ENCODE peak calls at places on chromosomes 2 and 18, in eight cellular contexts. G, B, H, W, N, D, S and U are unnamed samples.

GRCh38 chr2:241811952-241812729 is 3.1 kb downstream of the NEU4 start:
- DNase-seq in D (no peak), B (no peak), H (no peak), N (no peak), W (no peak), G (no peak), S (no peak), U (no peak)

GRCh38 chr2:160241251-160242137 is 41.4 kb upstream of the ITGB6 start:
- DNase-seq in W (no peak), H (no peak), D (peak; percentile 47), S (peak; percentile 56), G (no peak), N (no peak), B (no peak), U (no peak)

GRCh38 chr2:241734467-241735208 is at the start of gene D2HGDH:
- DNase-seq in B (peak; percentile 88), W (peak; percentile 95), N (peak; percentile 96), G (peak; percentile 91), H (peak; percentile 90), D (peak; percentile 97), S (peak; percentile 47), U (peak; percentile 36)

GRCh38 chr2:74671479-74671878 is 17.4 kb downstream of the SEMA4F start:
- DNase-seq in B (no peak), D (no peak), N (no peak), W (no peak), S (no peak), H (no peak), G (no peak), U (no peak)

GRCh38 chr2:220053919-220054318 is 426.5 kb downstream of the SLC4A3 start:
- DNase-seq in W (no peak), B (no peak), D (no peak), S (peak; percentile 24), N (no peak), H (no peak), G (no peak), U (no peak)

GRCh38 chr2:27647289-27647688 is 16.1 kb downstream of the SUPT7L start:
- DNase-seq in W (no peak), D (no peak), B (no peak), G (no peak), N (no peak), H (no peak), S (no peak), U (no peak)

GRCh38 chr2:223048519-223048918 is 3.5 kb upstream of the KCNE4 start:
- DNase-seq in D (no peak), H (no peak), S (no peak), N (no peak), B (no peak), G (no peak), W (no peak), U (no peak)

GRCh38 chr2:127784965-127785518 is 25.9 kb downstream of the WDR33 start:
- DNase-seq in H (no peak), S (no peak), B (no peak), G (no peak), W (no peak), N (no peak), D (no peak), U (no peak)

GRCh38 chr2:68248806-68249205 is 3.5 kb downstream of the PPP3R1 start:
- DNase-seq in H (no peak), G (no peak), W (no peak), B (no peak), D (no peak), S (no peak), N (no peak), U (no peak)

GRCh38 chr2:192000196-192000990 is 153.5 kb upstream of the CAVIN2 start:
- DNase-seq in N (no peak), G (no peak), D (no peak), W (no peak), B (no peak), S (no peak), H (peak; percentile 59), U (no peak)

GRCh38 chr18:60649107-60649506 is 276.5 kb upstream of the MC4R start:
- DNase-seq in D (no peak), B (no peak), G (no peak), N (no peak), S (no peak), H (no peak), W (no peak), U (no peak)

GRCh38 chr2:206515580-206515979 is 72.2 kb downstream of the ADAM23 start:
- DNase-seq in G (no peak), B (no peak), N (no peak), H (no peak), S (no peak), W (no peak), D (no peak), U (no peak)

GRCh38 chr2:206518997-206519396 is 75.7 kb downstream of the ADAM23 start:
- DNase-seq in B (no peak), H (no peak), S (no peak), D (no peak), N (no peak), G (no peak), W (no peak), U (no peak)

GRCh38 chr2:206511283-206511682 is 68.0 kb downstream of the ADAM23 start:
- DNase-seq in B (no peak), D (no peak), H (no peak), G (no peak), N (no peak), S (no peak), W (no peak), U (no peak)

GRCh38 chr2:206512999-206513398 is 69.7 kb downstream of the ADAM23 start:
- DNase-seq in G (no peak), D (no peak), N (no peak), W (no peak), S (no peak), B (no peak), H (no peak), U (no peak)
- H3K27ac ChIP-seq in G (no peak overlapping the region), D (no peak overlapping the region), N (no peak overlapping the region), W (no peak overlapping the region), S (no peak overlapping the region), B (no peak overlapping the region), H (no peak overlapping the region), U (no peak overlapping the region)

DNA sequence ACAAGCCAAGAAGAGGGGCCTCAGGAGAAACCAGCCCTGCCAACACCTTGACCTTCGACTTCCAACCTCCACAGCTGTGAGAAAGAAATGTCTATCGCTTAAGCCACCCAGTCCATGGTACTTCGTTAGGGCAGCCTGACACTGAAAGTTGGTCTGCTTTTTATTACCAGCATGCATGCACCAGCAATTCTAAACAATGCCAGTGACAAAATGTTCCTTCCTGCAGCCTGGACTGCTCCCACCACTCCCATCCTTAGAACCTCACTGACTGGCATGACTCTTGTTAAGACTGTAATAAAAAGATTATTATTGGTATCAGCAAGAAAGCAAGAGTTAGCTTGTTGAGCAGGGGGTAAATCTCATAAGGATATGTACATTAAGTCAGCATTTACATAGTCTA is 33.6 kb downstream of the TMEM177 start:
- DNase-seq in S (no peak), B (no peak), H (no peak), G (no peak), W (no peak), D (no peak), N (no peak), U (no peak)
- H3K27me3 ChIP-seq in S (no peaks in the 10 kb centered on the region), B (no peaks in the 10 kb centered on the region), H (no peaks in the 10 kb centered on the region), G (no peaks in the 10 kb centered on the region), W (no peaks in the 10 kb centered on the region), D (no peaks in the 10 kb centered on the region), N (no peaks in the 10 kb centered on the region), U (peaks cover 23% of the 10 kb centered on the region)

DNA sequence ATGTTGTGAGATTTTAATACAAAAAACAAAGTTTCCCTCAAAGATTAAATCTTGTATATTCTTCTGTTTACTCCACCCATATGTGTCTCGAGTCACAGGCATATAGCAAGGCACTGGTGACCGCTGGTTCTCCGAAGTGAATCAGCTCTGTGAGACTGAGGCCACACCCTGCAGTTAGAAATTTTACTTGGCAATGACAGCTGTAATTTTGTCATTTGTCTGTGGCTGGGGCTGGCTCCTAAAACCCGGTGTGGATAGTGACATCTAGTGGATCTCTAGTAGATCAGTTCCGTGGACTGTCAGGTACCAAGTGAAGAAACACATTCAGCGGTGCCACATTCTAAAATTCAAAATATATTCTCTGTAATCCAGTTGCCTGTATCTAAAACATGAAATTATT is 278.0 kb downstream of the NEDD4L start:
- DNase-seq in G (peak; percentile 52), S (peak; percentile 74), N (no peak), D (peak; percentile 80), H (peak; percentile 46), W (no peak), B (peak; percentile 52), U (no peak)
- H3K27ac ChIP-seq in G (no peak overlapping the region), S (no peak overlapping the region), N (no peak overlapping the region), D (peak overlapping the region; percentile 32), H (no peak overlapping the region), W (no peak overlapping the region), B (no peak overlapping the region), U (no peak overlapping the region)

GRCh38 chr2:209974566-209974965 is 27.9 kb upstream of the RPE start:
- DNase-seq in B (no peak), D (no peak), G (no peak), S (no peak), W (no peak), H (no peak), N (no peak), U (no peak)
- H3K27me3 ChIP-seq in B (no peaks in the 10 kb centered on the region), D (no peaks in the 10 kb centered on the region), G (no peaks in the 10 kb centered on the region), S (no peaks in the 10 kb centered on the region), W (no peaks in the 10 kb centered on the region), H (no peaks in the 10 kb centered on the region), N (no peaks in the 10 kb centered on the region), U (no peaks in the 10 kb centered on the region)

GRCh38 chr2:65024149-65024829 is 31.9 kb upstream of the CEP68 start:
- DNase-seq in D (no peak), W (no peak), N (no peak), H (no peak), B (no peak), G (no peak), S (peak; percentile 12), U (peak; percentile 44)

GRCh38 chr2:65025453-65026128 is 30.6 kb upstream of the CEP68 start:
- DNase-seq in W (no peak), H (no peak), D (no peak), N (no peak), B (no peak), S (no peak), G (no peak), U (no peak)

GRCh38 chr2:65026154-65026553 is 30.1 kb upstream of the CEP68 start:
- DNase-seq in N (no peak), B (no peak), D (no peak), H (no peak), G (no peak), S (no peak), W (no peak), U (no peak)

GRCh38 chr2:65027611-65028244 is 28.5 kb upstream of the CEP68 start:
- DNase-seq in H (no peak), N (no peak), S (no peak), D (peak; percentile 16), W (no peak), B (no peak), G (no peak), U (no peak)

GRCh38 chr2:65026640-65027464 is 29.4 kb upstream of the CEP68 start:
- DNase-seq in D (no peak), S (no peak), W (no peak), N (no peak), B (no peak), H (no peak), G (no peak), U (no peak)
- H3K27ac ChIP-seq in D (no peak overlapping the region), S (no peak overlapping the region), W (no peak overlapping the region), N (no peak overlapping the region), B (no peak overlapping the region), H (no peak overlapping the region), G (no peak overlapping the region), U (no peak overlapping the region)

DNA sequence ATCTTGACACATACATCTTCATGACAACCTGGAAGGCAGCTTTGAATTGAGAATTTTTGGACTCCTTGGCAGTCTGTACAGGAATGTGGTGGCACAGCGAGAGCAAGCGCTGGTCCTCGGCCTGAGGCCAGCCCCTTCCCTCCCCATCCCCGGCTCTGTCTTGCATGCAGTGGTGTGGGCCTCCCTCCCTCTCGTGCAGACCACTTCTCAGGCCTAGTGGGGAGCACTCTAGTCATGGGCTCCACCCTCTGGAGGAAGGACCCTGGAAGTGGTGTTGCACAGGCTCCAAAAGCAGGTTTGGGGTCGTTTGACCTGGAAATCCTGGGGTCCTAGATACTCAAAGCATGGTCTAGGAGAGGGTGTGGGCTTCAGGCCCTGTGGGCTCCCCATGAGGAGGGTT is 32.3 kb downstream of the ADCYAP1 start:
- DNase-seq in G (no peak), N (no peak), H (no peak), B (no peak), S (no peak), D (no peak), W (no peak), U (no peak)
- H3K27me3 ChIP-seq in G (no peaks in the 10 kb centered on the region), N (no peaks in the 10 kb centered on the region), H (no peaks in the 10 kb centered on the region), B (no peaks in the 10 kb centered on the region), S (peaks cover 8% of the 10 kb centered on the region), D (no peaks in the 10 kb centered on the region), W (no peaks in the 10 kb centered on the region), U (no peaks in the 10 kb centered on the region)